ENCODE peak calls at places on chromosomes 11 and 22, in ten cellular contexts. A is Calu3; P is transverse colon; Q is HFF-Myc; X is small intestine; H is HEK293T; S is KG1; V is amniotic stem cell; C is RCC 7860; D is stimulated activated CD8-positive, alpha-beta memory T cell treated with anti-CD3 and anti-CD28 coated beads, Interleukin-12 subunit alpha, Interleukin-12 subunit beta, amount 100 ng/mL, for 1 hour. M is an unnamed sample.

GRCh38 chr22:24707477-24707816 is 67.1 kb downstream of the PIWIL3 start:
- DNase-seq in A (no peak), P (peak), Q (no peak), X (peak), H (no peak), S (no peak), V (no peak), C (no peak), D (no peak), M (no peak)

GRCh38 chr11:26849009-26849408 is 127.1 kb upstream of the SLC5A12 start:
- DNase-seq in A (no peak), P (no peak), Q (no peak), X (no peak), H (peak), S (no peak), V (no peak), C (no peak), D (no peak), M (no peak)

GRCh38 chr11:113377606-113378005 is 10.0 kb upstream of the ANKK1 start:
- DNase-seq in A (no peak), P (no peak), Q (no peak), X (no peak), H (no peak), S (no peak), V (no peak), C (no peak), D (no peak), M (no peak)

GRCh38 chr11:62409831-62410230 is 9.0 kb upstream of the SCGB1A1 start:
- DNase-seq in A (no peak), P (no peak), Q (no peak), X (no peak), H (no peak), S (no peak), V (no peak), C (no peak), D (no peak), M (no peak)

GRCh38 chr11:130798280-130798679 is 118.0 kb downstream of the SNX19 start:
- DNase-seq in A (no peak), P (no peak), Q (peak), X (no peak), H (no peak), S (no peak), V (peak), C (peak), D (no peak), M (no peak)

GRCh38 chr22:49784987-49785614 is 42.6 kb downstream of the BRD1 start:
- DNase-seq in A (no peak), P (no peak), Q (no peak), X (no peak), H (no peak), S (no peak), V (no peak), C (no peak), D (no peak), M (no peak)

GRCh38 chr11:134026655-134027343 is 42.1 kb upstream of the JAM3 start:
- DNase-seq in A (no peak), P (no peak), Q (no peak), X (no peak), H (no peak), S (no peak), V (no peak), C (no peak), D (no peak), M (no peak)

GRCh38 chr11:27673979-27674663 is 26.1 kb downstream of the BDNF start:
- DNase-seq in A (no peak), P (no peak), Q (no peak), X (no peak), H (no peak), S (no peak), V (no peak), C (no peak), D (no peak), M (no peak)

GRCh38 chr22:17815703-17816254 is 41.5 kb upstream of the BID start:
- DNase-seq in A (no peak), P (no peak), Q (no peak), X (no peak), H (no peak), S (no peak), V (no peak), C (no peak), D (no peak), M (no peak)

M was measured in SK-MEL-5.